ENCODE peak calls at places on chromosomes 1 and 21, in four cellular contexts. Z, L, B and G are unnamed samples.

GRCh38 chr1:25520446-25521061 is 22.9 kb upstream of the LDLRAP1 start:
- DNase-seq in Z (peak), L (peak), B (peak), G (peak)

GRCh38 chr1:224873645-224874369 is 55.7 kb upstream of the DNAH14 start:
- DNase-seq in Z (no peak), L (peak), B (no peak), G (no peak)

GRCh38 chr1:93805027-93805426 is 74.0 kb downstream of the DNTTIP2 start:
- DNase-seq in Z (no peak), L (no peak), B (no peak), G (no peak)

GRCh38 chr1:6975371-6975770 is 190.1 kb downstream of the CAMTA1 start:
- DNase-seq in Z (no peak), L (no peak), B (no peak), G (no peak)

GRCh38 chr1:43976045-43976444 is 1.3 kb downstream of the ATP6V0B start:
- DNase-seq in Z (no peak), L (no peak), B (no peak), G (no peak)

GRCh38 chr1:27970401-27970800 is 10.6 kb downstream of the XKR8 start:
- DNase-seq in Z (peak), L (peak), B (no peak), G (no peak)

GRCh38 chr1:29549001-29549400 is 312.7 kb downstream of the PTPRU start:
- DNase-seq in Z (no peak), L (no peak), B (peak), G (no peak)

GRCh38 chr1:44735992-44736391 is 3.6 kb upstream of the KIF2C start:
- DNase-seq in Z (no peak), L (no peak), B (no peak), G (no peak)

GRCh38 chr1:148290881-148291280 is 138.8 kb upstream of the NBPF11 start:
- DNase-seq in Z (no peak), L (no peak), B (no peak), G (no peak)

GRCh38 chr1:245045087-245045881 is 109.5 kb upstream of the KIF26B start:
- DNase-seq in Z (peak), L (no peak), B (no peak), G (no peak)

GRCh38 chr1:167984886-167985489 is 48.1 kb upstream of the MPC2 start:
- DNase-seq in Z (no peak), L (no peak), B (no peak), G (no peak)

GRCh38 chr1:40595623-40596022 is 64.2 kb downstream of the ZNF684 start:
- DNase-seq in Z (no peak), L (no peak), B (no peak), G (peak)

GRCh38 chr1:150902346-150902745 is 15.4 kb downstream of the CTXND2 start:
- DNase-seq in Z (no peak), L (no peak), B (no peak), G (no peak)
- H3K4me3 ChIP-seq in Z (no peak), L (no peak), B (no peak), G (no peak)

DNA sequence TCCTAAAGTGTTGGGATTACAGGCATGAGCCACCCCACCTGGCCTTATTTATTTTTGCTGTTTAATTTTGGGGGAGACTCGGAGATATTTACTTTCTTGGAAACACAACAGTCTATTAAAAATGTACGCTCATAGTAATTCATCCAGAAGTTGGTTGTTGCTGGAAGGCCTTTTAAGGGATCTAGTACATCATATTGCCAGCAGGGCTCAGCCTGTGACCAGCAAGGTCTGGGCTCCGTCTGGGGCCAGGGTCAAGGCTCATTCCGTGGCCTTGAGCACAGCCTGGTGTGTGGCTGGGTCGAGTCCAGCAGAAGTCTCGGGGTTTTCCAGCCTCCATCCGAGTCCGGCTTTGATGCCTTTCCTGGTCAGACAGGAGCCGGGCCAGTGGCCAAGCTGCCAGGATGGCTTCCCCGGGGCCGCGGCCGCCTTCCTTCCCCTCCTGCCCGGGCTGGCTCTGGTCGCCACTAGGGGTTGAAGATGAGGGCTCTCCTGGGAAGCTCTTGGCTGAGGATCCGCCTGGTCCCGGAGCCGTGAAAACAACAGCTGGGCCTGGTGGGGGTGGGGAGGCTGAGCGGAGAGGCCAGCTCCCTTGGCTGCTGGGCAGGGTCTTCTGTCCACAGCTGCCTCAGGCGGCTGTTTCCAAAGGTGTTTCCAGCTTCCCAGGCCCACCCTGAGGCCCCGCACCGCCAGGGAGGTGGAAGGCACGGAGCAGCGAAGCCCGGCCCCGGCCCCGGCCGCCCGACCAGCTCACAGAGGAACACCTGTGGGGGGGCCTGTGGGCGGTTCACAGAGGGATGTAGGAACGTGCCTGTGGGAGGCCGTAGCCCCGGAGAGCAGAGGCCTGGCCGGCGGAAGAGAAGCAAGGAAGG is 5.1 kb upstream of the VWA1 start:
- DNase-seq in Z (peak), L (peak), B (peak), G (no peak)
- TF ChIP-seq CTCF in Z (peak), L (no peak), B (peak), G (no peak)

GRCh38 chr21:44755227-44755626 is 43.9 kb upstream of the TSPEAR start:
- DNase-seq in Z (no peak), L (no peak), B (no peak), G (no peak)
- H3K4me3 ChIP-seq in Z (no peak), L (no peak), B (no peak), G (no peak)

GRCh38 chr1:19433610-19433999 is 51.7 kb downstream of the CAPZB start:
- DNase-seq in Z (no peak), L (peak), B (no peak), G (no peak)
- TF ChIP-seq CTCF in Z (no peak), L (no peak), B (no peak), G (no peak)

GRCh38 chr1:239997515-239998311 is 94.0 kb upstream of the FMN2 start:
- DNase-seq in Z (no peak), L (no peak), B (no peak), G (no peak)
- H3K4me3 ChIP-seq in Z (peak), L (peak), B (peak), G (no peak)

DNA sequence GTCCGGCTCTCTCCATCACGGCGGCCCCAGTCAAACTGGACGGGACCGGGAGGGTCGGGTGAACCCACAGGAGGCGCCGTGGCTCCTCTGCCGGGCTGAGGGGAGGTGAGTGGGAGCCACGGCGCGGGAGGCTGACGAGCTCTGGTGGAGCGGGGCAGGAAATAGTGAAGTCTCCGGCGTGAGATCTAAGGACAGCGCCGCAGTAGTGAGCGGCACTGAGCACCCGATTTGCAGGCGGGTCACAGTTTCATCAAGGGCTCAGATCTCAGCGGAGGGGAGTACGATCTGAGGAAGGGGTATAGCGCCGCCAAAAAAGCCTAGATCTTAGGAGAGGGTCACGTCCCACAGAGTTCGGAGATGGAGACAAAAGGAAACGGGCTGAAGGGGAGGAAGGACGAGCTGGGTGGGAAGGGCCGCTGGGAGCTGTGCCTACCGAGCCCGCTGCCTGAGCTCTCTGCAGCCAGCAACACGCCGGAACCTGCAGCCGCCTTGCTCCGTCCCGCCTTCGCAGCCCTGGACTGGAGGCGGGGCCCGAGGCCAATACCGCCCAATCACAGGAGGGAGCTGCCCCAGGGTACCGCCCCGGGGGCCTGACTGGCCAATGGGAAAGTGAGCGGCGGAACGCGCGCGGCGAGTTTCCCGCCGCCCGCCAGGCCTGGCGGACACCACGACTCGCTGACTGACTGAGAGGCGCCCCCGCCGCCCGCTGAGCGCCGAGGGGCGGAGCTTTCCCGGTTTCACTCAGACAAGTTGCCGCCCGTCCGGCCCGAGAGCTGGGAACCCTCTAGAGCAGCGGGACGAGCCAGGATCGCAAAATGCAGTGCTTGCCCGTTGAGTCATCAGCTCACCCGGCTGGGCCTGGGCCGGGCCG is 1.9 kb downstream of the SFN start:
- DNase-seq in Z (peak), L (peak), B (peak), G (peak)
- TF ChIP-seq CTCF in Z (no peak), L (no peak), B (no peak), G (no peak)

GRCh38 chr1:178486100-178487069 is 10.4 kb downstream of the CLEC20A start:
- DNase-seq in Z (peak), L (no peak), B (no peak), G (no peak)

GRCh38 chr1:178485467-178486098 is 11.2 kb downstream of the CLEC20A start:
- DNase-seq in Z (no peak), L (no peak), B (no peak), G (no peak)

GRCh38 chr1:178488393-178488792 is 8.4 kb downstream of the CLEC20A start:
- DNase-seq in Z (peak), L (no peak), B (no peak), G (no peak)

GRCh38 chr1:178489399-178489798 is 7.4 kb downstream of the CLEC20A start:
- DNase-seq in Z (peak), L (no peak), B (no peak), G (no peak)

GRCh38 chr1:178487070-178487615 is 9.6 kb downstream of the CLEC20A start:
- DNase-seq in Z (no peak), L (no peak), B (no peak), G (no peak)
- H3K4me3 ChIP-seq in Z (peak), L (no peak), B (peak), G (no peak)